ENCODE peak calls at places on chromosome 12, in four cellular contexts. K is smooth muscle cell of the brain vasculature, Z is HT-29, X is HEK293T. I is an unnamed sample.

GRCh38 chr12:4771960-4772566 is 51.9 kb downstream of the GALNT8 start:
- DNase-seq in K (no peak), Z (no peak), X (no peak), I (no peak)

GRCh38 chr12:131094831-131095805 is 141.4 kb downstream of the ADGRD1 start:
- DNase-seq in K (no peak), Z (no peak), X (no peak), I (no peak)

GRCh38 chr12:49762468-49762847 is 21.1 kb downstream of the TMBIM6 start:
- DNase-seq in K (no peak), Z (no peak), X (no peak), I (no peak)

GRCh38 chr12:98780261-98780660 is 135.2 kb downstream of the APAF1 start:
- DNase-seq in K (no peak), Z (no peak), X (no peak), I (no peak)

GRCh38 chr12:122981587-122982493 is 1.4 kb downstream of the ARL6IP4 start:
- DNase-seq in K (no peak), Z (no peak), X (no peak), I (no peak)

GRCh38 chr12:67766370-67766769 is 117.8 kb downstream of the DYRK2 start:
- DNase-seq in K (no peak), Z (peak), X (no peak), I (no peak)

GRCh38 chr12:13223176-13223806 is 26.8 kb downstream of the EMP1 start:
- DNase-seq in K (no peak), Z (no peak), X (no peak), I (no peak)

GRCh38 chr12:78096909-78097597 is 266.4 kb downstream of the NAV3 start:
- DNase-seq in K (no peak), Z (no peak), X (no peak), I (no peak)

GRCh38 chr12:113891737-113892520 is 74.2 kb downstream of the RBM19 start:
- DNase-seq in K (no peak), Z (no peak), X (no peak), I (no peak)

GRCh38 chr12:109706747-109707469 is 6.7 kb upstream of the FAM222A start:
- DNase-seq in K (no peak), Z (no peak), X (no peak), I (no peak)

GRCh38 chr12:108567388-108567787 is 5.0 kb downstream of the ISCU start:
- DNase-seq in K (no peak), Z (no peak), X (no peak), I (no peak)

GRCh38 chr12:23533699-23534098 is 415.8 kb downstream of the SOX5 start:
- DNase-seq in K (no peak), Z (no peak), X (no peak), I (no peak)

GRCh38 chr12:76714861-76715260 is 49.1 kb upstream of the ZDHHC17 start:
- DNase-seq in K (no peak), Z (no peak), X (no peak), I (no peak)

GRCh38 chr12:43692064-43692463 is 66.5 kb downstream of the PUS7L start:
- DNase-seq in K (no peak), Z (no peak), X (no peak), I (no peak)

GRCh38 chr12:94873368-94874085 is 130.0 kb downstream of the NDUFA12 start:
- DNase-seq in K (no peak), Z (no peak), X (peak), I (no peak)

GRCh38 chr12:25769076-25769945 is 189.2 kb upstream of the RASSF8 start:
- DNase-seq in K (peak), Z (peak), X (no peak), I (no peak)

GRCh38 chr12:117440384-117440783 is 79.0 kb upstream of the NOS1 start:
- DNase-seq in K (no peak), Z (no peak), X (no peak), I (no peak)

I was measured in brain pericyte.